ENCODE peak calls at places on chromosomes 12 and 14, in eight cellular contexts. S is PC-3; H is CD8-positive, alpha-beta T cell; J is GM10248; W is AG04450; M is H1; N is HCT116; R is heart left ventricle. B is an unnamed sample.

GRCh38 chr12:92859650-92860386 is 69.3 kb downstream of the EEA1 start:
- DNase-seq in M (no peak), R (no peak), N (no peak), H (no peak), W (no peak), J (no peak), S (no peak), B (no peak)

GRCh38 chr12:39441963-39442894 is 691 bp downstream of the KIF21A start:
- DNase-seq in H (peak), R (peak), S (peak), N (no peak), W (no peak), M (peak), J (peak), B (no peak)

GRCh38 chr14:69315302-69315701 is 55.3 kb downstream of the GALNT16 start:
- DNase-seq in H (no peak), N (no peak), S (peak), M (no peak), J (no peak), R (no peak), W (no peak), B (no peak)

GRCh38 chr14:45150386-45150890 is 14.7 kb downstream of the FANCM start:
- DNase-seq in N (no peak), W (no peak), M (no peak), H (no peak), S (no peak), J (no peak), R (no peak), B (no peak)

GRCh38 chr12:125159687-125160086 is 94.5 kb downstream of the AACS start:
- DNase-seq in M (no peak), S (no peak), H (no peak), J (no peak), W (no peak), R (no peak), N (no peak), B (no peak)

GRCh38 chr14:61127099-61127498 is 146.1 kb downstream of the SLC38A6 start:
- DNase-seq in M (no peak), N (no peak), W (no peak), R (no peak), S (no peak), J (no peak), H (no peak), B (no peak)

GRCh38 chr14:58829594-58829993 is 191.8 kb downstream of the DACT1 start:
- DNase-seq in M (no peak), W (no peak), N (no peak), S (peak), H (no peak), R (no peak), J (no peak), B (no peak)

GRCh38 chr14:73719791-73720190 is 5.6 kb upstream of the PNMA1 start:
- DNase-seq in J (no peak), R (no peak), M (no peak), H (no peak), N (no peak), S (peak), W (no peak), B (no peak)

GRCh38 chr12:30719060-30719459 is 23.4 kb upstream of the IPO8 start:
- DNase-seq in H (no peak), S (peak), J (no peak), N (no peak), R (no peak), W (peak), M (no peak), B (no peak)

GRCh38 chr12:10210225-10210624 is 2.5 kb upstream of the GABARAPL1 start:
- DNase-seq in J (no peak), N (no peak), W (no peak), M (no peak), S (no peak), R (no peak), H (no peak), B (no peak)

DNA sequence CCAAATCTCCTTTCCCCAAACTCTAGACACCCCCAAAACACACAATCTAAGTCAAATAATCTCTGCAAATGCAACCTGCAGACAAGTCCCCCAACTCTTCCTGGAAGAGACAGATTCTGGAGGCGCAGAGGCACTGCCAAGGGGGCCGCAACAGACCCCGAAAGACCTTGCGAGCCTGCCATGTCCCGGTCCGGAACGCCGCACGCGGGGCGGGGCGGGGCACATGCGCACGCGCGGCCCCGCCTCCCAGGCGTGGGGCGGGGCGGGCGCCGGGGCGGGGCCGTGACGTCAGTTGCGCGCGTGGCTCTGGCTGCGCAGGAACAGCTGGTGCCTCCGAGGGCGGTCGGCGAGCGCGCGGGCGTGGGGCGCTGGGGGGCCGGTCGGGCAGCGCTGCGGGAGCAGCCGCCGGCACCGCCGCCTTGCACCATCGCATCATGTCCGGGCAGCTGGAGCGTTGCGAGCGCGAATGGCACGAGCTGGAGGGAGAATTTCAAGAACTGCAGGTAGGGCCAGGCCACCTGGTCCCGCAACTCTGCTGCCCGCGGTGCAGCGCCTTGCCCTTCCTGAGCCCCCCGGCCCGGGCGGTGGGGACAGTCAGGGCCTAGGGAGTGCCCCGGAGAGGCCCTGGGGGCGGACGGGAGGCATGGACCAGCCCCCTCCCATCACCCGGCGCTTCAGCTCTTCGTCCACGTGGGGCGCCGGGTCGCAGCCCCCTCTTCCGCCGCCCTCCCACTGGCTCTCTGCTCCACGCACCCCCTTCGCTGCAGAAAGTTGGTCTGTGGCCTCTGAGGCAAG is at the start of gene TMEM120B:
- DNase-seq in W (no peak), N (no peak), J (peak), M (peak), S (peak), R (peak), H (peak), B (no peak)
- TF ChIP-seq CTCF in W (no peak), N (peak), J (no peak), M (peak), S (peak), R (no peak), H (no peak), B (no peak)

DNA sequence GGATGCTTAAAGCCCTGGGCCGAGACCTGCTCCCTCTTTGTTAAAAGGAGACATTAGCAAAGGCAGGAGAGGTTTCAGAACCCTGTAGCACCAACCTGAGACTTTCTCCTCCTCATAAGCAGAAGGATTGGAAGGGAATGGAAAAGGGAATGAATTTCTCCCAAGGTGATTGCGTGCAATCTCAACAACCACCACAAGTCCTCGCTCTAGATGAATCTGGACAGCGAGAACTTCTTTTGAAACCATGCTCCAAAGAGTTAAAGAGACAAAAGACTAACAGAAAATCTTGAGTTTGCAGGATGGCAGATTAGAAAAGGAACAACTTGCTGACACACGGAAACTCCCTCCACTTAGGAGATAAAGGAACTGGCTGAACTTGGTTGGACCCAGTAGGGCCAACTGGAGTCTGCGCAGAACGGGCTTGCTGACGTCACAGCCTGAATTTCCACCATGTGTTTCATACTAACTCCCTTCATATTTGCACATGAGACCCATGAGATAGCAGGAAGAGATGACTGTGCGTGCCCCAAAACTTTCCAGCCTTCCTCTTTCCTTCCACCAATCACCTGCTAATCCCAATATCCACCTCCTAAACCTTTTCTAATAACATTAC is 137.0 kb downstream of the PTPN11 start:
- DNase-seq in N (no peak), S (peak), M (no peak), H (no peak), R (no peak), W (no peak), J (no peak), B (no peak)
- TF ChIP-seq CTCF in N (peak), S (peak), M (no peak), H (no peak), R (no peak), W (no peak), J (no peak), B (no peak)

DNA sequence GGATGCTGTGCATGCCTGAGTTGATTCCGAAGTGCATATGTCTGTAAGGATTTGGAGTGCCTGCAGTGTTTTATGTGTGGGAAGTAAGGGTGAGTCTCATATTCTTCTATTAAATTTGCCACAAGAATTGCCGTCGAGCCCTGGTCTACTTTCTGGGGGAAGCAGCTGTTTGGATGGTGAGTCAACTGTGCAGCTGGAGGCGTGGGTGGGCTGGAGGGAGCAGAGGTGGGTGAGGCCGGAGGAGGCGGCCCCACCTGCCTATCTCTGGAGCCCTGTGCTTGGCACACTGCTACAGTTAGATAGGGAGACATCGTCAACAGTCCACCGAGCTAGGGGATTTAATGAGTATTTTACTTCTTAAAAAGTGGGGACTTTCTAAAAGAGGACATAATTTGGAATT is 9.7 kb downstream of the GLRX5 start:
- DNase-seq in M (no peak), J (no peak), R (peak), N (no peak), H (no peak), W (no peak), S (no peak), B (no peak)
- TF ChIP-seq CTCF in M (no peak), J (no peak), R (no peak), N (no peak), H (no peak), W (no peak), S (no peak), B (no peak)

GRCh38 chr12:100388382-100388781 is 31.5 kb downstream of the SLC17A8 start:
- DNase-seq in M (no peak), R (no peak), S (no peak), W (no peak), H (no peak), J (no peak), N (no peak), B (no peak)

GRCh38 chr12:100393202-100393601 is 36.3 kb downstream of the SLC17A8 start:
- DNase-seq in M (no peak), W (no peak), J (no peak), N (no peak), H (no peak), S (no peak), R (no peak), B (no peak)

GRCh38 chr12:100395811-100396210 is 38.9 kb downstream of the SLC17A8 start:
- DNase-seq in H (no peak), W (no peak), M (no peak), S (no peak), R (no peak), N (no peak), J (no peak), B (no peak)

GRCh38 chr12:100391856-100392255 is 35.0 kb downstream of the SLC17A8 start:
- DNase-seq in S (peak), J (no peak), W (no peak), N (no peak), R (no peak), M (no peak), H (no peak), B (no peak)
- TF ChIP-seq CTCF in S (peak), J (no peak), W (no peak), N (no peak), R (peak), M (no peak), H (no peak), B (peak)